ENCODE peak calls at places on chromosomes 4 and X, in five cellular contexts. Y is left lung, S is memory B cell, P is posterior cingulate gyrus, V is neural crest cell. Z is an unnamed sample.

GRCh38 chr4:188550296-188550695 is 411.1 kb downstream of the TRIML1 start:
- DNase-seq in V (no peak), P (no peak), Y (no peak), S (no peak), Z (no peak)

GRCh38 chr4:73486497-73486896 is 5.0 kb downstream of the AFM start:
- DNase-seq in P (no peak), S (no peak), V (no peak), Y (no peak), Z (no peak)

GRCh38 chr4:173257732-173258717 is 76.1 kb downstream of the HMGB2 start:
- DNase-seq in V (peak), P (peak), Y (no peak), S (peak), Z (peak)

GRCh38 chr4:125765936-125766335 is 451.2 kb downstream of the FAT4 start:
- DNase-seq in Y (no peak), S (no peak), P (no peak), V (no peak), Z (peak)

GRCh38 chr4:180398564-180398963 is 1844.6 kb upstream of the TENM3 start:
- DNase-seq in V (no peak), Y (no peak), S (no peak), P (no peak), Z (no peak)

GRCh38 chr4:55920571-55920970 is 28.2 kb upstream of the CEP135 start:
- DNase-seq in P (no peak), S (no peak), V (no peak), Y (no peak), Z (peak)

GRCh38 chrX:8737883-8738282 is 5.9 kb upstream of the ANOS1 start:
- DNase-seq in V (no peak), S (no peak), Y (no peak), P (no peak), Z (no peak)

GRCh38 chrX:39196192-39197102 is 395.2 kb downstream of the MID1IP1 start:
- DNase-seq in S (no peak), V (no peak), Y (no peak), P (no peak), Z (peak)

GRCh38 chrX:131752493-131753198 is 208.8 kb downstream of the OR13H1 start:
- DNase-seq in Y (no peak), S (peak), P (no peak), V (no peak), Z (no peak)

GRCh38 chr4:80963051-80963450 is 67.5 kb upstream of the BMP3 start:
- DNase-seq in S (no peak), V (no peak), Y (no peak), P (no peak), Z (peak)

GRCh38 chrX:8043121-8043520 is 115.9 kb upstream of the PNPLA4 start:
- DNase-seq in V (no peak), S (no peak), Y (no peak), P (no peak), Z (no peak)

GRCh38 chr4:138308421-138308820 is 66.3 kb upstream of the SLC7A11 start:
- DNase-seq in V (no peak), S (no peak), P (no peak), Y (no peak), Z (peak)

GRCh38 chr4:186946682-186947294 is 223.1 kb upstream of the FAT1 start:
- DNase-seq in S (no peak), V (no peak), Y (peak), P (no peak), Z (peak)

GRCh38 chr4:7657545-7658296 is 223.0 kb upstream of the PSAPL1 start:
- DNase-seq in Y (no peak), P (no peak), V (no peak), S (no peak), Z (no peak)

GRCh38 chr4:40856836-40857362 is 107.1 kb downstream of the NSUN7 start:
- DNase-seq in V (peak), S (peak), Y (peak), P (peak), Z (peak)

GRCh38 chrX:39675619-39676018 is 422.1 kb downstream of the BCOR start:
- DNase-seq in Y (no peak), V (no peak), S (no peak), P (no peak), Z (no peak)

GRCh38 chr4:13849778-13850177 is 222.3 kb upstream of the BOD1L1 start:
- DNase-seq in P (no peak), V (no peak), Y (no peak), S (no peak), Z (no peak)

GRCh38 chr4:48015216-48015615 is 1.3 kb downstream of the CNGA1 start:
- DNase-seq in V (no peak), S (no peak), P (no peak), Y (no peak), Z (no peak)

GRCh38 chrX:118189628-118190027 is 73.0 kb upstream of the KLHL13 start:
- DNase-seq in V (no peak), S (no peak), P (no peak), Y (no peak), Z (no peak)

GRCh38 chr4:19128176-19128575 is 1106.6 kb upstream of the LCORL start:
- DNase-seq in P (no peak), V (no peak), Y (no peak), S (no peak), Z (no peak)

GRCh38 chrX:71053217-71053621 is 14.9 kb downstream of the SNX12 start:
- DNase-seq in Y (no peak), P (no peak), S (no peak), V (no peak), Z (no peak)

GRCh38 chr4:186081202-186081807 is 12.3 kb downstream of the TLR3 start:
- DNase-seq in P (no peak), S (no peak), Y (no peak), V (no peak), Z (no peak)

GRCh38 chrX:69374569-69374968 is 129.6 kb upstream of the NALF2 start:
- DNase-seq in V (no peak), P (no peak), Y (no peak), S (no peak), Z (no peak)

GRCh38 chrX:153469811-153470410 is 465 bp downstream of the HAUS7 start:
- DNase-seq in V (peak), P (peak), S (no peak), Y (no peak), Z (peak)

GRCh38 chr4:8461086-8461485 is 20.5 kb downstream of the TRMT44 start:
- DNase-seq in S (no peak), P (no peak), V (no peak), Y (no peak), Z (no peak)

GRCh38 chrX:85109235-85109634 is 105.6 kb downstream of the APOOL start:
- DNase-seq in S (no peak), Y (no peak), P (no peak), V (no peak), Z (peak)

GRCh38 chr4:78040431-78040830 is 16.7 kb upstream of the FRAS1 start:
- DNase-seq in S (no peak), Y (no peak), P (no peak), V (no peak), Z (no peak)

GRCh38 chr4:35538807-35539206 is 705.5 kb downstream of the ARAP2 start:
- DNase-seq in P (no peak), S (no peak), V (no peak), Y (no peak), Z (no peak)

GRCh38 chr4:111986125-111986524 is 159.1 kb upstream of the FAM241A start:
- DNase-seq in Y (no peak), S (no peak), P (no peak), V (no peak), Z (no peak)

GRCh38 chr4:37891221-37892159 is 606 bp downstream of the TBC1D1 start:
- DNase-seq in V (no peak), P (no peak), Y (no peak), S (no peak), Z (peak)